ENCODE peak calls at places on chromosomes 6 and 20, in nine cellular contexts. One of them, this sample, is unnamed. For H3K27me3, the result is how much of the 10 kb centered on the place peaks cover.

GRCh38 chr6:169165561-169166300 is 87.9 kb downstream of the THBS2 start:
- DNase-seq in heart right ventricle: no peak
- DNase-seq in lung: no peak
- DNase-seq in HL-60: no peak
- DNase-seq in adipocyte: peak
- DNase-seq in prostate gland: no peak
- DNase-seq in aorta: no peak
- DNase-seq in hepatocyte: no peak
- DNase-seq in CD4-positive, alpha-beta T cell: no peak
- DNase-seq in this sample: no peak

GRCh38 chr6:4776493-4776966 is 326 bp downstream of the CDYL start:
- DNase-seq in aorta: peak
- DNase-seq in lung: no peak
- DNase-seq in prostate gland: no peak
- DNase-seq in CD4-positive, alpha-beta T cell: no peak
- DNase-seq in adipocyte: peak
- DNase-seq in hepatocyte: no peak
- DNase-seq in HL-60: peak
- DNase-seq in heart right ventricle: peak
- DNase-seq in this sample: peak

GRCh38 chr6:166258854-166259276 is 49.3 kb downstream of the PRR18 start:
- DNase-seq in adipocyte: no peak
- DNase-seq in heart right ventricle: no peak
- DNase-seq in HL-60: peak
- DNase-seq in lung: peak
- DNase-seq in CD4-positive, alpha-beta T cell: peak
- DNase-seq in hepatocyte: no peak
- DNase-seq in prostate gland: no peak
- DNase-seq in aorta: no peak
- DNase-seq in this sample: no peak

GRCh38 chr6:20900396-20901160 is 366.3 kb downstream of the CDKAL1 start:
- DNase-seq in prostate gland: no peak
- DNase-seq in hepatocyte: no peak
- DNase-seq in HL-60: no peak
- DNase-seq in aorta: no peak
- DNase-seq in lung: no peak
- DNase-seq in heart right ventricle: no peak
- DNase-seq in CD4-positive, alpha-beta T cell: no peak
- DNase-seq in adipocyte: no peak
- DNase-seq in this sample: no peak

GRCh38 chr20:44727039-44727438 is 11.9 kb downstream of the CCN5 start:
- DNase-seq in aorta: peak
- DNase-seq in adipocyte: no peak
- DNase-seq in hepatocyte: no peak
- DNase-seq in heart right ventricle: no peak
- DNase-seq in prostate gland: no peak
- DNase-seq in lung: no peak
- DNase-seq in CD4-positive, alpha-beta T cell: no peak
- DNase-seq in HL-60: no peak
- DNase-seq in this sample: no peak

GRCh38 chr6:33209856-33210255 is 1.6 kb downstream of the RING1 start:
- DNase-seq in heart right ventricle: no peak
- DNase-seq in aorta: no peak
- DNase-seq in prostate gland: no peak
- DNase-seq in adipocyte: no peak
- DNase-seq in hepatocyte: no peak
- DNase-seq in HL-60: no peak
- DNase-seq in lung: no peak
- DNase-seq in CD4-positive, alpha-beta T cell: no peak
- DNase-seq in this sample: no peak

GRCh38 chr6:106800379-106800778 is 171.0 kb downstream of the QRSL1 start:
- DNase-seq in adipocyte: no peak
- DNase-seq in aorta: no peak
- DNase-seq in heart right ventricle: no peak
- DNase-seq in lung: no peak
- DNase-seq in hepatocyte: no peak
- DNase-seq in CD4-positive, alpha-beta T cell: no peak
- DNase-seq in HL-60: no peak
- DNase-seq in prostate gland: no peak
- DNase-seq in this sample: no peak

GRCh38 chr6:168138436-168138835 is 59.4 kb upstream of the FRMD1 start:
- DNase-seq in prostate gland: no peak
- DNase-seq in HL-60: no peak
- DNase-seq in aorta: peak
- DNase-seq in hepatocyte: no peak
- DNase-seq in lung: no peak
- DNase-seq in heart right ventricle: no peak
- DNase-seq in adipocyte: no peak
- DNase-seq in CD4-positive, alpha-beta T cell: no peak
- DNase-seq in this sample: no peak

GRCh38 chr6:106165885-106166485 is 79.8 kb downstream of the PRDM1 start:
- DNase-seq in CD4-positive, alpha-beta T cell: no peak
- DNase-seq in adipocyte: no peak
- DNase-seq in aorta: no peak
- DNase-seq in hepatocyte: no peak
- DNase-seq in lung: no peak
- DNase-seq in HL-60: no peak
- DNase-seq in heart right ventricle: no peak
- DNase-seq in prostate gland: no peak
- DNase-seq in this sample: no peak

GRCh38 chr6:107642348-107643347 is 152.7 kb downstream of the SOBP start:
- DNase-seq in prostate gland: no peak
- DNase-seq in CD4-positive, alpha-beta T cell: no peak
- DNase-seq in hepatocyte: no peak
- DNase-seq in HL-60: no peak
- DNase-seq in adipocyte: no peak
- DNase-seq in heart right ventricle: no peak
- DNase-seq in aorta: no peak
- DNase-seq in lung: no peak
- DNase-seq in this sample: no peak

GRCh38 chr20:61646986-61647385 is 394.9 kb downstream of the CDH4 start:
- DNase-seq in lung: no peak
- DNase-seq in hepatocyte: no peak
- DNase-seq in CD4-positive, alpha-beta T cell: no peak
- DNase-seq in HL-60: no peak
- DNase-seq in adipocyte: no peak
- DNase-seq in aorta: no peak
- DNase-seq in heart right ventricle: no peak
- DNase-seq in prostate gland: no peak
- DNase-seq in this sample: no peak

GRCh38 chr20:1844723-1845523 is 50.3 kb upstream of the SIRPA start:
- DNase-seq in hepatocyte: peak
- DNase-seq in aorta: no peak
- DNase-seq in CD4-positive, alpha-beta T cell: no peak
- DNase-seq in prostate gland: no peak
- DNase-seq in adipocyte: peak
- DNase-seq in lung: peak
- DNase-seq in HL-60: peak
- DNase-seq in heart right ventricle: peak
- DNase-seq in this sample: peak

GRCh38 chr20:20894280-20894679 is 181.8 kb upstream of the RALGAPA2 start:
- DNase-seq in aorta: no peak
- DNase-seq in HL-60: no peak
- DNase-seq in prostate gland: no peak
- DNase-seq in hepatocyte: no peak
- DNase-seq in adipocyte: no peak
- DNase-seq in lung: no peak
- DNase-seq in CD4-positive, alpha-beta T cell: no peak
- DNase-seq in heart right ventricle: no peak
- DNase-seq in this sample: no peak

GRCh38 chr20:20892328-20892727 is 179.9 kb upstream of the RALGAPA2 start:
- DNase-seq in HL-60: no peak
- DNase-seq in CD4-positive, alpha-beta T cell: no peak
- DNase-seq in prostate gland: no peak
- DNase-seq in hepatocyte: no peak
- DNase-seq in lung: no peak
- DNase-seq in adipocyte: no peak
- DNase-seq in heart right ventricle: no peak
- DNase-seq in aorta: no peak
- DNase-seq in this sample: no peak

GRCh38 chr20:20888273-20888656 is 175.8 kb upstream of the RALGAPA2 start:
- DNase-seq in heart right ventricle: no peak
- DNase-seq in hepatocyte: no peak
- DNase-seq in lung: no peak
- DNase-seq in HL-60: no peak
- DNase-seq in aorta: no peak
- DNase-seq in adipocyte: no peak
- DNase-seq in prostate gland: no peak
- DNase-seq in CD4-positive, alpha-beta T cell: no peak
- DNase-seq in this sample: no peak

GRCh38 chr20:20887593-20888272 is 175.3 kb upstream of the RALGAPA2 start:
- DNase-seq in aorta: no peak
- DNase-seq in lung: no peak
- DNase-seq in heart right ventricle: no peak
- DNase-seq in adipocyte: no peak
- DNase-seq in prostate gland: no peak
- DNase-seq in hepatocyte: no peak
- DNase-seq in CD4-positive, alpha-beta T cell: no peak
- DNase-seq in HL-60: no peak
- DNase-seq in this sample: no peak

DNA sequence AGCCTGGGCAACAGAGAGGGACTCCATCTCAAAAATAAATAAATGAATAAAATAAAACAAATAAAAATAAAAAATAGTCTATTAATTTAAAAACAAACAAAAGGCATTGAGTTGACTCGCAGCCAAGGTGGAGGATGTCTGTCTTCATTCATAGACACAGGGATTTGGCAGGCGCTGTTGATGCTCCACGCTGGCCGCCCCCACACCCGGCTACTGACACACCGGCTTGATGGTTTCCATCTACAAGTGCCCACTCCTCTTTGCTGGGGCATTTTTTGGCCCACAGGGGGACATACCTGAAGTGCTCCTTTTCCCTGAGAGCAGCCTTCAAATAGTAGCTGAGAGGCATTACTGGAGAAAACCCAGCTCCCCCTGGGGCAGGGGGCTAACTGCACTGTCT is 178.3 kb upstream of the RALGAPA2 start:
- DNase-seq in prostate gland: no peak
- DNase-seq in CD4-positive, alpha-beta T cell: no peak
- DNase-seq in HL-60: no peak
- DNase-seq in adipocyte: no peak
- DNase-seq in lung: no peak
- DNase-seq in hepatocyte: no peak
- DNase-seq in heart right ventricle: no peak
- DNase-seq in aorta: no peak
- DNase-seq in this sample: no peak
- H3K27me3 ChIP-seq in prostate gland: under half
- H3K27me3 ChIP-seq in CD4-positive, alpha-beta T cell: under half
- H3K27me3 ChIP-seq in HL-60: under half
- H3K27me3 ChIP-seq in adipocyte: under half
- H3K27me3 ChIP-seq in lung: under half
- H3K27me3 ChIP-seq in hepatocyte: under half
- H3K27me3 ChIP-seq in heart right ventricle: under half
- H3K27me3 ChIP-seq in aorta: under half
- H3K27me3 ChIP-seq in this sample: under half

DNA sequence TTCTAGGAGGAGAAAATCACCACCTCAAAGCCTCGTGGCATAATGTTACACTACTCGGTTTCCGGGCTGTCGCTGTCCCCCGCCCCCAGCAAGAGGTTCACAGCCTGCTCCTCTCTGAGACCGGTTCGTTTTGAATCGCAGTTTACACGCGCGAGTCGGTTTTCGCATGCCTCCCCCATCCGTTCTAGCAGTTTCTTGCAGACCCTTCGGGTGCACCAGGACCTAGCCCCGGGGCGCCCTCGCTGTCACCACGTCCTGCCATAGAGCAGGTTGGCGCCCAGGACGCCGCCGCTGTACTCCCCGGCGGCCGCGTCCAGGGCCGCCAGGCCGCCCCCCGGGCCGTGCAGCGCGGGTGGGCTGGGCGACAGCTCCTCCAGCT is 1.7 kb downstream of the NKX2-4 start:
- DNase-seq in lung: no peak
- DNase-seq in adipocyte: no peak
- DNase-seq in CD4-positive, alpha-beta T cell: peak
- DNase-seq in prostate gland: no peak
- DNase-seq in HL-60: no peak
- DNase-seq in heart right ventricle: no peak
- DNase-seq in aorta: no peak
- DNase-seq in hepatocyte: peak
- DNase-seq in this sample: no peak
- H3K27me3 ChIP-seq in lung: under half
- H3K27me3 ChIP-seq in adipocyte: half or more
- H3K27me3 ChIP-seq in CD4-positive, alpha-beta T cell: half or more
- H3K27me3 ChIP-seq in prostate gland: half or more
- H3K27me3 ChIP-seq in HL-60: half or more
- H3K27me3 ChIP-seq in heart right ventricle: half or more
- H3K27me3 ChIP-seq in aorta: under half
- H3K27me3 ChIP-seq in hepatocyte: half or more
- H3K27me3 ChIP-seq in this sample: half or more

GRCh38 chr6:44269921-44270525 is at the start of gene TMEM151B:
- DNase-seq in HL-60: no peak
- DNase-seq in lung: no peak
- DNase-seq in adipocyte: no peak
- DNase-seq in prostate gland: no peak
- DNase-seq in heart right ventricle: no peak
- DNase-seq in hepatocyte: no peak
- DNase-seq in CD4-positive, alpha-beta T cell: no peak
- DNase-seq in aorta: peak
- DNase-seq in this sample: no peak
- H3K27me3 ChIP-seq in HL-60: under half
- H3K27me3 ChIP-seq in lung: under half
- H3K27me3 ChIP-seq in adipocyte: half or more
- H3K27me3 ChIP-seq in prostate gland: under half
- H3K27me3 ChIP-seq in heart right ventricle: half or more
- H3K27me3 ChIP-seq in hepatocyte: half or more
- H3K27me3 ChIP-seq in CD4-positive, alpha-beta T cell: half or more
- H3K27me3 ChIP-seq in aorta: under half
- H3K27me3 ChIP-seq in this sample: under half

GRCh38 chr20:63256954-63257353 is 2.7 kb upstream of the NKAIN4 start:
- DNase-seq in heart right ventricle: no peak
- DNase-seq in CD4-positive, alpha-beta T cell: no peak
- DNase-seq in lung: no peak
- DNase-seq in HL-60: no peak
- DNase-seq in prostate gland: no peak
- DNase-seq in aorta: no peak
- DNase-seq in adipocyte: no peak
- DNase-seq in hepatocyte: no peak
- DNase-seq in this sample: no peak

GRCh38 chr20:63254536-63255384 is 497 bp upstream of the NKAIN4 start:
- DNase-seq in heart right ventricle: no peak
- DNase-seq in lung: no peak
- DNase-seq in CD4-positive, alpha-beta T cell: no peak
- DNase-seq in aorta: no peak
- DNase-seq in HL-60: no peak
- DNase-seq in adipocyte: no peak
- DNase-seq in hepatocyte: no peak
- DNase-seq in prostate gland: no peak
- DNase-seq in this sample: no peak

GRCh38 chr20:63257629-63258028 is 3.4 kb upstream of the NKAIN4 start:
- DNase-seq in heart right ventricle: no peak
- DNase-seq in aorta: no peak
- DNase-seq in prostate gland: no peak
- DNase-seq in HL-60: no peak
- DNase-seq in hepatocyte: no peak
- DNase-seq in lung: no peak
- DNase-seq in CD4-positive, alpha-beta T cell: no peak
- DNase-seq in adipocyte: no peak
- DNase-seq in this sample: no peak

GRCh38 chr20:63254237-63254535 is at the start of gene NKAIN4:
- DNase-seq in aorta: no peak
- DNase-seq in HL-60: no peak
- DNase-seq in lung: no peak
- DNase-seq in hepatocyte: no peak
- DNase-seq in heart right ventricle: no peak
- DNase-seq in adipocyte: no peak
- DNase-seq in prostate gland: no peak
- DNase-seq in CD4-positive, alpha-beta T cell: no peak
- DNase-seq in this sample: no peak

GRCh38 chr20:63255911-63256704 is 1.8 kb upstream of the NKAIN4 start:
- DNase-seq in lung: no peak
- DNase-seq in prostate gland: peak
- DNase-seq in adipocyte: no peak
- DNase-seq in heart right ventricle: no peak
- DNase-seq in hepatocyte: no peak
- DNase-seq in aorta: no peak
- DNase-seq in HL-60: no peak
- DNase-seq in CD4-positive, alpha-beta T cell: no peak
- DNase-seq in this sample: no peak
- H3K27me3 ChIP-seq in lung: under half
- H3K27me3 ChIP-seq in prostate gland: under half
- H3K27me3 ChIP-seq in adipocyte: half or more
- H3K27me3 ChIP-seq in heart right ventricle: half or more
- H3K27me3 ChIP-seq in hepatocyte: under half
- H3K27me3 ChIP-seq in aorta: under half
- H3K27me3 ChIP-seq in HL-60: half or more
- H3K27me3 ChIP-seq in CD4-positive, alpha-beta T cell: under half
- H3K27me3 ChIP-seq in this sample: under half